ENCODE peak calls at places on chromosomes 13 and 19, in nine cellular contexts. G, Q, A, Y, K, Z, X, B and V are unnamed samples.
A peak's percentile ranks its signal among the peaks of the same experiment; 100 is the strongest.

GRCh38 chr19:17530586-17530985 is 19.1 kb downstream of the PGLS start:
- DNase-seq in G (peak; percentile 73), Y (no peak), X (no peak), K (no peak), Z (no peak), B (no peak), Q (no peak), A (no peak), V (no peak)

GRCh38 chr13:72127031-72127430 is 260.0 kb upstream of the DACH1 start:
- DNase-seq in Y (no peak), Q (no peak), X (peak; percentile 51), B (no peak), Z (no peak), G (peak; percentile 5), A (peak; percentile 19), K (no peak), V (no peak)

GRCh38 chr13:52399037-52399436 is 6.9 kb downstream of the THSD1 start:
- DNase-seq in X (no peak), G (no peak), Q (no peak), K (no peak), Z (no peak), Y (no peak), B (no peak), A (no peak), V (no peak)

GRCh38 chr13:21613791-21614190 is 9.8 kb upstream of the MICU2 start:
- DNase-seq in Q (no peak), Y (no peak), B (no peak), X (no peak), A (no peak), Z (no peak), K (no peak), G (no peak), V (no peak)

GRCh38 chr13:44108345-44108858 is 228.7 kb downstream of the LACC1 start:
- DNase-seq in Q (no peak), Y (no peak), K (peak; percentile 83), A (no peak), B (no peak), Z (no peak), G (no peak), X (peak; percentile 43), V (no peak)

GRCh38 chr13:33487575-33488243 is 202.2 kb upstream of the STARD13 start:
- DNase-seq in Z (no peak), G (peak; percentile 38), A (peak; percentile 23), X (peak; percentile 38), Q (no peak), K (peak; percentile 10), Y (no peak), B (peak; percentile 67), V (peak; percentile 71)

GRCh38 chr19:2699413-2700142 is 2.9 kb downstream of the GNG7 start:
- DNase-seq in Q (no peak), Y (no peak), Z (no peak), G (no peak), X (no peak), A (no peak), B (no peak), K (no peak), V (no peak)

GRCh38 chr13:32428581-32429072 is 697 bp upstream of the N4BP2L1 start:
- DNase-seq in Y (no peak), G (no peak), B (peak; percentile 22), X (no peak), K (no peak), Z (no peak), Q (no peak), A (no peak), V (no peak)

GRCh38 chr19:21569497-21569870 is 64.1 kb downstream of the ZNF429 start:
- DNase-seq in K (no peak), Z (no peak), Q (peak; percentile 60), X (no peak), B (peak; percentile 75), Y (no peak), G (no peak), A (no peak), V (no peak)

GRCh38 chr19:35744335-35744687 is 907 bp downstream of the U2AF1L4 start:
- DNase-seq in Y (no peak), B (no peak), X (no peak), G (no peak), K (no peak), Z (no peak), A (no peak), Q (no peak), V (no peak)

GRCh38 chr19:35741216-35741541 is 1.1 kb downstream of the IGFLR1 start:
- DNase-seq in X (no peak), A (no peak), K (no peak), Q (no peak), G (no peak), B (no peak), Z (no peak), Y (no peak), V (no peak)

GRCh38 chr19:35743640-35744306 is 1.4 kb downstream of the U2AF1L4 start:
- DNase-seq in Z (no peak), G (no peak), K (no peak), X (no peak), Q (no peak), B (no peak), Y (no peak), A (no peak), V (no peak)

GRCh38 chr19:35740423-35741215 is 1.6 kb downstream of the IGFLR1 start:
- DNase-seq in Z (peak; percentile 92), A (peak; percentile 99), B (peak; percentile 99), G (peak; percentile 99), Q (peak; percentile 94), Y (peak; percentile 87), X (peak; percentile 93), K (peak; percentile 99), V (peak; percentile 99)

DNA sequence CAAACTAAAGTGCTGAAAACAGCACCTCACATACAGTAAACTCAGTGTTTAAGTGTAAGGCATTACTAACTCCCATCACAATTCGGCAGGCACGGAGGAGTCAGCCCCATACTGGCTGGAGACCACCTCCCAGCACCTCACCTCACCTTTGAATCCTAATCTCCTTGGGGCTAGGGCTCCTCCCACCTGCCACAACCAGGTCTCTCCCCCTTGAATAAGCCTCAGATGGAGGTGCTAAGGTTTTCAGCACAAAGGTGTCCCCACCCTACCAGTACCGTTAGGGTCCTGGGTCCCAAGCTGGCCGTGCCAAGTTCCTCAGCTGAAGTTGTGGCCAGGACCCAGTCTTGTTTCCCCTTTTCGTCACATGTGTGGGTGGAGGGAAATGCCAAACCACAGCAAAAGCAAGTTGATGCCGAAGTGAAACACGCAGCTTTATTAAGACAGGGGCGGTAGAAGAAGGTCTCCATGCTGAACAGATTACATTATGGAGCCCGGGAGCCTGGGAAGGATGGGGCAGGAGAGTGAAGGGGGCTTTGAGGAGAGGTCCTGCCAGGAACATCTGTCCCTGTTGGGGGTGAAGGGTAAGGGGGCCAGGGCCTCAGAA is at the start of gene IGFLR1:
- DNase-seq in Q (no peak), B (no peak), Y (no peak), G (no peak), X (no peak), K (no peak), A (no peak), Z (no peak), V (no peak)
- TF ChIP-seq EZH2 in Q (no peak), B (no peak), Y (no peak), G (no peak), X (no peak), K (no peak), A (no peak), Z (no peak), V (no peak)

GRCh38 chr19:29528946-29529645 is 3.3 kb downstream of the VSTM2B start:
- DNase-seq in A (peak; percentile 48), Y (no peak), G (peak; percentile 49), Q (no peak), X (peak; percentile 2), B (peak; percentile 15), Z (no peak), K (peak; percentile 51), V (no peak)

GRCh38 chr19:29531458-29532025 is 5.7 kb downstream of the VSTM2B start:
- DNase-seq in Q (no peak), Z (no peak), B (no peak), Y (no peak), K (no peak), G (no peak), A (no peak), X (no peak), V (no peak)

GRCh38 chr19:29530549-29531457 is 5.0 kb downstream of the VSTM2B start:
- DNase-seq in Q (no peak), G (peak; percentile 27), Y (no peak), X (no peak), K (no peak), Z (no peak), B (no peak), A (peak; percentile 54), V (no peak)

GRCh38 chr19:29528350-29528945 is 2.7 kb downstream of the VSTM2B start:
- DNase-seq in X (peak; percentile 55), Y (peak; percentile 31), B (peak; percentile 85), G (peak; percentile 90), K (peak; percentile 88), Q (peak; percentile 60), A (peak; percentile 95), Z (peak; percentile 77), V (peak; percentile 78)

DNA sequence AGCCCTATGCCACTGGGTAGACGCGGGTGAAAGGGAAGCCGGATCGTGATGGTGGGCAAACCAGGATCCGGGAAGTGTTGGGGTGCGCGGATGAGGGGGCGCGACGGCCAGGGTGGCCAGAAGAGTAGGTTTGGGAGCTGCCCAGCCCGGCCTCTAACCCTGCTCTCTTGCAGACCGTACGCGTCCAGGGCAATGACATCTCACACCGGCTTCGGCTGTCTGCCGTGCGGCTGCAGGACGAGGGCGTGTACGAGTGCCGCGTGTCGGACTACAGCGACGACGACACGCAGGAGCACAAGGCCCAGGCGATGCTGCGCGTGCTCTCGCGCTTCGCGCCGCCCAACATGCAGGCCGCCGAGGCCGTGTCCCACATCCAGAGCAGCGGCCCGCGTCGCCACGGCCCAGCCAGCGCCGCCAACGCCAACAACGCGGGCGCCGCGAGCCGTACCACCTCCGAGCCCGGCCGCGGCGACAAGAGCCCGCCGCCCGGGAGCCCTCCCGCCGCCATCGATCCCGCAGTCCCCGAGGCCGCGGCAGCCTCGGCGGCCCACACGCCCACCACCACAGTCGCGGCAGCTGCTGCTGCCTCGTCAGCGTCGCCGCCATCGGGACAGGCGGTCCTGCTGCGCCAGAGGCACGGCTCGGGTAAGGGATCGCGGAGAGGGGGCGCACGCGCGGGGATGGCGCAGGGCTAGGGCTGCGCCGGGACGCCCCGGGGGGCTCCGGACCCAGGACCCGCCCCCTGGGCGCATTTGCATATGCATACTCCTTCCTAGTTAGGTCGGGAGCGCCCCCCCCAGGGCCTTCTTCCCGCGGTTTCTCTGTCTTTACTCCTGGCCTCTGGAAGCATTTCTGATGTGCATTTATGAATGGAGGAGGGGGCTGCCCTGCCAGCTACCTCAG is 4.1 kb downstream of the VSTM2B start:
- DNase-seq in Z (no peak), Q (no peak), G (peak; percentile 81), A (peak; percentile 80), Y (no peak), K (peak; percentile 32), B (peak; percentile 21), X (no peak), V (no peak)
- TF ChIP-seq EZH2 in Z (no peak), Q (no peak), G (peak; percentile 3), A (peak; percentile 38), Y (no peak), K (peak; percentile 57), B (peak; percentile 44), X (no peak), V (no peak)

GRCh38 chr13:112057736-112058518 is 9.0 kb upstream of the SOX1 start:
- DNase-seq in A (peak; percentile 74), Q (no peak), Y (no peak), G (peak; percentile 56), Z (peak; percentile 49), B (no peak), X (no peak), K (no peak), V (peak; percentile 43)
- TF ChIP-seq EZH2 in A (peak; percentile 87), Q (no peak), Y (no peak), G (peak; percentile 82), Z (no peak), B (peak; percentile 68), X (no peak), K (peak; percentile 97), V (no peak)

GRCh38 chr19:7788933-7789323 is 25.9 kb downstream of the CLEC4M start:
- DNase-seq in G (no peak), K (no peak), A (no peak), Q (no peak), Z (no peak), B (no peak), Y (no peak), X (no peak), V (no peak)
- TF ChIP-seq EZH2 in G (peak; percentile 26), K (no peak), A (peak; percentile 35), Q (no peak), Z (no peak), B (no peak), Y (no peak), X (no peak), V (no peak)